ENCODE peak calls at places on chromosome 13, in nine cellular contexts. D, G, F, Q, P, W, N, L and S are unnamed samples.
A peak's percentile ranks its signal among the peaks of the same experiment; 100 is the strongest.

GRCh38 chr13:40221460-40222201 is 444.8 kb downstream of the FOXO1 start:
- DNase-seq in D (no peak), N (no peak), F (no peak), G (no peak), Q (peak; percentile 79), P (peak; percentile 60), W (no peak), L (peak; percentile 90), S (no peak)

GRCh38 chr13:31160857-31161582 is 684 bp downstream of the HSPH1 start:
- DNase-seq in D (peak; percentile 78), P (no peak), F (peak; percentile 78), Q (peak; percentile 76), L (peak; percentile 81), N (peak; percentile 75), G (peak; percentile 33), W (peak; percentile 73), S (peak; percentile 22)

GRCh38 chr13:76019421-76020044 is 383.4 kb downstream of the LMO7 start:
- DNase-seq in N (no peak), F (peak; percentile 54), Q (no peak), D (peak; percentile 79), L (peak; percentile 18), P (no peak), G (no peak), W (peak; percentile 39), S (peak; percentile 30)

GRCh38 chr13:52599037-52599852 is 43.0 kb upstream of the HNRNPA1L2 start:
- DNase-seq in D (peak; percentile 23), F (no peak), Q (peak; percentile 60), G (no peak), N (peak; percentile 71), P (no peak), W (no peak), L (peak; percentile 82), S (no peak)

GRCh38 chr13:33380487-33381079 is 95.0 kb upstream of the STARD13 start:
- DNase-seq in G (no peak), D (no peak), W (no peak), F (no peak), L (no peak), N (no peak), P (no peak), Q (no peak), S (no peak)

GRCh38 chr13:48304132-48304876 is 753 bp downstream of the RB1 start:
- DNase-seq in P (no peak), N (peak; percentile 55), Q (peak; percentile 35), W (no peak), F (peak; percentile 55), L (peak; percentile 64), G (peak; percentile 7), D (peak; percentile 59), S (no peak)

GRCh38 chr13:45327253-45327954 is 13.6 kb downstream of the TPT1 start:
- DNase-seq in P (no peak), L (no peak), W (no peak), Q (no peak), G (no peak), D (no peak), N (no peak), F (no peak), S (no peak)

GRCh38 chr13:109700176-109700575 is 86.2 kb downstream of the IRS2 start:
- DNase-seq in N (peak; percentile 24), D (no peak), G (no peak), L (peak; percentile 81), F (no peak), Q (peak; percentile 83), W (peak; percentile 73), P (no peak), S (peak; percentile 46)

GRCh38 chr13:93963266-93964131 is 516.0 kb downstream of the DCT start:
- DNase-seq in G (no peak), F (no peak), L (peak; percentile 62), W (no peak), D (no peak), N (peak; percentile 61), P (peak; percentile 11), Q (peak; percentile 63), S (no peak)

GRCh38 chr13:49527123-49527522 is 31.4 kb downstream of the PHF11 start:
- DNase-seq in D (no peak), Q (no peak), W (no peak), F (no peak), G (no peak), L (no peak), P (no peak), N (no peak), S (no peak)

DNA sequence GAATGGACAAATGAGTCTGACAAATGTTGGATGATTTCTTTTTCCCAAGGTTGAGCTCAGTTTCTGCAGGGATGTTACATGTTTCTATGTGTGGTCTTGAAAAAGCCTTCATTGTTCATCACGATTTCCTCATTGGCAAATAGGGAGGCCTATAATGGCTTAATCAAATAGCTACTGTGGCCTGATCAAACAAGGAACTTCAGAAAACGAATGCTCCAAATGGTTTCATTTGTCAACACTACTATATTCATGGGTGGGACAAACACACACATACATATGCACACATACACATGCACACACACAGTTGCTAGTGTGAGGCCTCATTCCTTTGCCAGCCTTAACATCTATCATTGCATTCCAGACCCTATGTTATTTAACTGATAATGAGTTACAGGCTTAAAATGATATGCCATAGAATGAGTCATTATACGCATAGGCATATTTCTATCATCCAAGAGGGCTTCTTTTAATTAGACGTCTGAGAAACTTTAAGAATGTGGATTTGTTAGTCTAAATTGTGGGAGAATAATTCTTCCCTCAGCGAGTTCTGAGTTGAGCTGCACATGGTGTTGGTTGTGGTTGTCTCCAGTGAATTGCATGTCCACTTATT is 140.2 kb downstream of the KLF5 start:
- DNase-seq in N (no peak), P (no peak), W (no peak), G (no peak), Q (no peak), L (peak; percentile 16), D (no peak), F (no peak), S (no peak)
- TF ChIP-seq CTCF in N (no peak), P (no peak), W (no peak), G (no peak), Q (no peak), L (no peak), D (no peak), F (no peak), S (no peak)

GRCh38 chr13:74111399-74111798 is 22.8 kb downstream of the KLF12 start:
- DNase-seq in L (no peak), D (no peak), G (no peak), F (no peak), P (no peak), W (no peak), N (no peak), Q (no peak), S (no peak)
- H3K4me3 ChIP-seq in L (no peak overlapping the region), D (no peak overlapping the region), G (no peak overlapping the region), F (no peak overlapping the region), P (no peak overlapping the region), W (no peak overlapping the region), N (no peak overlapping the region), Q (no peak overlapping the region), S (no peak overlapping the region)

GRCh38 chr13:37923236-37923635 is 53.7 kb upstream of the TRPC4 start:
- DNase-seq in L (no peak), P (no peak), W (no peak), G (no peak), F (no peak), Q (no peak), N (no peak), D (no peak), S (no peak)

GRCh38 chr13:37914781-37915391 is 45.3 kb upstream of the TRPC4 start:
- DNase-seq in D (peak; percentile 61), N (peak; percentile 11), L (peak; percentile 26), W (no peak), Q (peak; percentile 15), F (no peak), P (no peak), G (no peak), S (no peak)

GRCh38 chr13:37919329-37919880 is 49.8 kb upstream of the TRPC4 start:
- DNase-seq in L (no peak), D (no peak), P (no peak), W (no peak), N (no peak), Q (no peak), G (no peak), F (no peak), S (no peak)

DNA sequence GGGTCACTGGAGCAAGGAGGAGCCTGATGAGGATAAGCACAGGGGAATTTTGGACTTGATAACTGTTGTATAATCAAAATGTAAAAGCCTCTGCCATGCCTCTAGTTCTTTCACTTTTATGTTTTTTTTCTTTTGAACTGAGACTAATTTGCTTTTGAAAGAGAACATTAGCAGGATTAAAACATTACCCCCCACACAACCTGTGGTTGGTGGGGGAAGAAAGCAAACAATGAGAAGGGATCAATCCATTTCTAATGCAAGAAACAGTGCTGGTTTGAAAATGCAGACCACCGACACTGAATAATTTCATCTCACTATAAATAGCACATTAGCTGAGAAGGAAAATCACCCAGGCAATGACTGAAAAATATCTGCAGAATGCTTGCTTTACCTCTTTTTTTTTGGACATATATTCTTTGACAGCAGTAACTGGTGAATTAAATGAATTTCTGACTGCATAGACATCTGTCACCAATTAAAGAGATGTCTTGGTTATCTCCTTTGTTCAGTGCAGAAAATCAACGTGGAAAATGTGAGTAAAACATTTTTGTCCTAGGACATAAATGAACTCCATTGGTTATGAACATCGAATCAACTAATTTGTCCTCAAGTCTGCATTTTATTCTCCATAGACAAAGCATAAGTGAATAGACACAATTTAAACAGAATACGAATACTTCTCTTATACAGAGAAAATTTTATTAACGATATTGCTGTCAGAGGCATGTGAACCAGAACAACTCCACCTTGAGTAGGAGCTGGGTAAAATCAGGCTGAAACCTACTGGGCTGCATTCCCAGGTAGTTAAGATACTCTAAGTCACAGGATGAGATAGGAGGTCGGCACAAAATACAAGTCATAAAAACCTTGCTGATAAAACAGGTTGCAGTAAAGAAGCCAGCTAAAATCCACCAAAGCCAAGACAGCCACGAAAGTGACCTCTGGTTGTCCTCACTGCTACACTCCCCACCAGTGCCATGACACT is 48.8 kb upstream of the TRPC4 start:
- DNase-seq in F (no peak), N (no peak), P (no peak), Q (no peak), W (no peak), G (no peak), D (peak; percentile 3), L (no peak), S (no peak)
- TF ChIP-seq CTCF in F (no peak), N (no peak), P (no peak), Q (no peak), W (no peak), G (no peak), D (no peak), L (no peak), S (no peak)

GRCh38 chr13:95267662-95268369 is 33.4 kb downstream of the ABCC4 start:
- DNase-seq in N (peak; percentile 96), G (peak; percentile 94), D (no peak), W (no peak), F (no peak), L (peak; percentile 91), Q (peak; percentile 93), P (peak; percentile 46), S (no peak)
- H3K4me3 ChIP-seq in N (no peak overlapping the region), G (no peak overlapping the region), D (no peak overlapping the region), W (no peak overlapping the region), F (no peak overlapping the region), L (peak overlapping the region; percentile 27), Q (no peak overlapping the region), P (no peak overlapping the region), S (no peak overlapping the region)